ENCODE peak calls at places on chromosome 1, in four cellular contexts. N is IMR-90, P is K562, R is GM12878. W is an unnamed sample.

GRCh38 chr1:19210772-19211549 is 895 bp upstream of the UBR4 start:
- DNase-seq in N (peak; percentile 36), P (no peak), R (no peak), W (peak; percentile 60)

GRCh38 chr1:10733967-10734366 is 62.5 kb downstream of the CASZ1 start:
- DNase-seq in N (no peak), P (no peak), R (no peak), W (no peak)

GRCh38 chr1:170410391-170411146 is 121.4 kb upstream of the GORAB start:
- DNase-seq in N (peak; percentile 86), P (no peak), R (no peak), W (no peak)

GRCh38 chr1:42319871-42320484 is 15.1 kb downstream of the FOXJ3 start:
- DNase-seq in N (no peak), P (no peak), R (no peak), W (peak; percentile 34)

GRCh38 chr1:99786751-99787501 is 20.5 kb upstream of the FRRS1 start:
- DNase-seq in N (no peak), P (no peak), R (peak; percentile 51), W (no peak)

GRCh38 chr1:19695772-19696171 is 31.1 kb downstream of the HTR6 start:
- DNase-seq in N (no peak), P (no peak), R (no peak), W (no peak)

GRCh38 chr1:58979085-58979484 is 195.2 kb upstream of the JUN start:
- DNase-seq in N (peak; percentile 20), P (no peak), R (no peak), W (no peak)

GRCh38 chr1:215793210-215793609 is 226.1 kb downstream of the KCTD3 start:
- DNase-seq in N (peak; percentile 94), P (no peak), R (no peak), W (no peak)

GRCh38 chr1:165882168-165882837 is 54.9 kb downstream of the UCK2 start:
- DNase-seq in N (no peak), P (no peak), R (no peak), W (no peak)

GRCh38 chr1:3244539-3245315 is 175.7 kb downstream of the PRDM16 start:
- DNase-seq in N (no peak), P (no peak), R (no peak), W (no peak)

GRCh38 chr1:161082996-161083742 is 6.2 kb downstream of the NECTIN4 start:
- DNase-seq in N (peak; percentile 92), P (peak; percentile 74), R (no peak), W (no peak)

GRCh38 chr1:18527921-18528320 is 47.2 kb downstream of the KLHDC7A start:
- DNase-seq in N (no peak), P (peak; percentile 54), R (no peak), W (no peak)

GRCh38 chr1:9052272-9053049 is 17.0 kb downstream of the SLC2A5 start:
- DNase-seq in N (no peak), P (no peak), R (no peak), W (no peak)

GRCh38 chr1:232950919-232951579 is 638 bp downstream of the NTPCR start:
- DNase-seq in N (peak; percentile 17), P (peak; percentile 54), R (no peak), W (peak; percentile 48)
- TF ChIP-seq FOS in N (no peak), P (no peak), R (no peak), W (no peak)

DNA sequence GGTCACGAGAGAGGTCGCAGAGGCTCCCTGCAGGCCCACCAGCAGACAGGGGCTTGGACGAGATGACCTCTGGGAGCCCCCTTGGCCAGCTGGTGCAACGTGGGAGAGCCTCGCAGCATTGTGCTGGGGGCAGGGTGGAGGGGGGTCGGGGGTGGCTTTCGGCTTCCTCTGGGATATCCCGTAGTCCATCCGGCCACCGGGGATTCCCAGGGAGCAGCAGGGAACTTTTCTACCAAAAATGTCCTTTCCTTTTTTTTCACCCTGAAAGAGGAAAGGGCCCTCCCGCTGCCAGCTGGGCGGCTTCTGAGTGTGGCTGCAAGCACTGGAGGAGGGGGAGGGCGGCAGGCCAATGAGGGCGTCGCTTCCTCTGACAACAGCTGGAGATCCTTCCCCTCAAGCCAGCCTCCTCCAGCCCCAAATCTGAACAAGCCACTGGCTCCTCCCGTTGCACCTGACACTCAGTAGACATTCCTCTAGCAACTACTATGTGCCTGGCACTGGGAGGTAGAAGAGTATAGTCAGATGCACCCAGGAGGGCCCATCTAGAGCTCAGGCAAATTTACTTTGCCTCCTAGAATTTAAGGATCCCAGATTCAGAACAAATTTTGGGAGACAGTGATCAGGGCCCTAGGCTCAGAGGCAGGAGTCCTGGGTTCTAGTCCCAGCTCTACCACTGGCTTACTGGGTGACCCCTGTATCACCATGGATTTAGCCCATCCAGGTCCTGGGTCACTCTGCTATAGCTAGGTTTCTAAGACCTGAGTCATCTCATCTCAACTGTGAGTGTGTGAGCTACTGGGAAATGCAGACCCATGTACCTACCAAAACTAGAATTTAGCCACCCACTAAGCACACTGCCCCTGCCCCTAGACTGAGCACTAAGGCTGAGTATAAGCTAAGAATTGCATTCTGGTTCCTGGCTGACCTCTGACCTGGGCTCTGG is 2.7 kb downstream of the MOB3C start:
- DNase-seq in N (peak; percentile 76), P (no peak), R (peak; percentile 42), W (peak; percentile 30)
- TF ChIP-seq POLR2A in N (no peak), P (no peak), R (peak; percentile 30), W (no peak)

DNA sequence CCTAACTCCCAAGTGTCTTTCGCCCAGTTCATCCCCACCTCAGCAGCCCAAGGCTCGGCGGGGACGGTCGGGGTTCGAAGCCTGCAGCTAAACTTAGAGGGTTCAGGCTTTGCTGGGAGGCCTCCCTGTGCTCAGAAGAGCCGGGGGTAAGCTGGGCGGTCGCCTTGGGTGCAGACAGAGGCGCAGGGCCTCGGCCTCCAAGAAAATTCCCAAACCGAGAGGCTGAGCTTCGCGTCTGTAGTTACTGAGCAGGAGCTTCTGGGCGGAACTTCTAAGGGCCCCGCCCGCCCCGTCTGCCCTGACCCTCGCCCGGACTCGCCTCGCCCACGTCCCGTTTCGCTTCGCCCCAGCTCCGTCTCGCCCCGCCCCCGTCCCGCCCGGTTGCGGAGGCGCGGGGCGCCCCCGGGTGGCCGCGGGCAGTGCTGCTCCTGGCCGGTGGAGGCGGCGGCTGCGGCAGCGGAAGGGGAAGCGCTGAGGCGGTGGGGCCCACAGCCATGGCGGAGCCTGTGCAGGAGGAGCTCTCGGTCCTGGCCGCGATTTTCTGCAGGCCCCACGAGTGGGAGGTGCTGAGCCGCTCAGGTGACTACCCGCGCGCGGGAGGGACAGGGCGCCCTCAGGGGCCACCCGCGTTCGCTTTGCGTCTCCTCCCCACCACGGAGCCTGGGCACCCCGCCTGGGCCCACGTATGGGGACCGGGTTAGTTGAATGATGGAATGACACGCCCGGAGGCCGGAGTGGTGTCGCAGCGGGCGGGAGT is at the start of gene RWDD3:
- DNase-seq in N (peak; percentile 82), P (peak; percentile 93), R (peak; percentile 53), W (peak; percentile 91)
- TF ChIP-seq FOS in N (no peak), P (no peak), R (no peak), W (no peak)

GRCh38 chr1:109912214-109912861 is 1.7 kb downstream of the CSF1 start:
- DNase-seq in N (no peak), P (no peak), R (no peak), W (no peak)
- TF ChIP-seq POLR2A in N (no peak), P (no peak), R (no peak), W (no peak)

DNA sequence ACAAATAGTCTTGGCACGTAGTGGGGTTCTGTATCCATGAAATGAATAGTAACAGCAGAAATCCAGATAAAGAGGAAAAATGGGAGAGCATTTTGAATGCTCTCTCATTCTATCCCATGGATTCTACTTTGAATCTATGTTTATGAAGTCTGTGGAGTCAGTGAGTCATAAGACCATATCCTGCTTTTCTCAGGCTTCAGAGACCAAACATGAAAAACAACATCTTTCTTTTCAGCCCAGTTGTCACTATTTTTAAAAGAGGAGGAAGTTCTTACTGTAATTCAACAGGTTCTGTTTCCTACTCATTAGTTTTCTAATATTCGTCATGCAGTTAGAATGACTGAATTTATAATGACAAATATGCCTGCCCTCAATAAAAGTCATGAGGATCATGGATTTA is 39.4 kb upstream of the CD55 start:
- DNase-seq in N (peak; percentile 53), P (no peak), R (no peak), W (peak; percentile 96)
- TF ChIP-seq FOS in N (no peak), P (no peak), R (no peak), W (peak; percentile 96)

DNA sequence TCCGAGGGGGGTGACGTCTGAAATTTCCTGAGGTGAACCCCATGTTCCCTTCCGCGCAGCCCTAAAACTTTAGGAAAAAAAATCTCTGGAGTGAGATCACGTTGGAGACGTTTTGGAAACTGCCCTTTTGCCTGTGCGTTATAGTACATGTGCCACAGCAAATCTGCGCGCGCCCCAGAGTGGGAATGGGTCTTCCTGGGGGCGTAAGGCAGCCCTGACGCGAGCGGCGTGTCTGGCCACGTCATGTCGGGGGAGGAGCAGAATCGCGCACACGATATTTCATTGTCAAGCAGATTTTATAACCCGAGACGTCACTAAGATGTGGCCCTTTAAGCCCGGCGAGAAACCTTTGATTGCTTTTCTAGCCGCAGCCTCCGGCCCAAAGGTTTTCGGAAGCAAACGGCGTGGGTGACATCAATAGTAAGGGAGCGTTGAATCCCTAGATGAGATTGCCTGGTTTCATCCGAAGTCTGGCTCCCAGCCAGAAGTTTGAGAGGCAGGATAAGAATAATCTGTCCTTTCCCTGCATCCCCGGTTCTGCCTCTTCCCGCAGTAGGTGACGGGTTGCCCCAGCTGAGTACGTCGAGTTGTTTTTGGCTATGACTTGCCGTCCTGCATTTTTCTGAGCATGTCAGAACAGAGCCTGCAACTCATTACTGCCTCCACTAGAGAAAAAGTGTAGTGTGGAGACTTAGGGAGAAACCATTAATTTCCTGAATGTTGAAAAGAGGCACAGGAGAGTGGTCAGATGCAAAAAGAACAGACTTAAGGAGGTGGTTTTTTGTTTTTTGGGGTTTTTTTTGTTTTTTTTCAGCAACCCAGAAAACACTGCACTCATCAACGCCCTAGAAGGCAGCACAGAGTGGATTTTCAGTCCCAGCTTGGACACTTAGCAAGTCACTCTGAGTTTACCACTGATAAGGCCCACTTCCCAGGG is 800 bp upstream of the PMVK start:
- DNase-seq in N (peak; percentile 97), P (peak; percentile 90), R (peak; percentile 82), W (peak; percentile 96)
- TF ChIP-seq POLR2A in N (peak; percentile 66), P (peak; percentile 17), R (peak; percentile 28), W (peak; percentile 86)

GRCh38 chr1:150536836-150537731 is 12.1 kb upstream of the ADAMTSL4 start:
- DNase-seq in N (no peak), P (no peak), R (no peak), W (no peak)

GRCh38 chr1:150537732-150538684 is 11.2 kb upstream of the ADAMTSL4 start:
- DNase-seq in N (peak; percentile 87), P (no peak), R (no peak), W (peak; percentile 39)

GRCh38 chr1:150532860-150533259 is 16.3 kb upstream of the ADAMTSL4 start:
- DNase-seq in N (no peak), P (no peak), R (no peak), W (no peak)

GRCh38 chr1:150534002-150534401 is 15.2 kb upstream of the ADAMTSL4 start:
- DNase-seq in N (no peak), P (no peak), R (no peak), W (no peak)

GRCh38 chr1:150535511-150536281 is 13.5 kb upstream of the ADAMTSL4 start:
- DNase-seq in N (peak; percentile 60), P (no peak), R (no peak), W (no peak)
- TF ChIP-seq FOS in N (no peak), P (no peak), R (no peak), W (no peak)

GRCh38 chr1:235866207-235866912 is at the start of gene LYST:
- DNase-seq in N (peak; percentile 52), P (peak; percentile 32), R (no peak), W (peak; percentile 56)

GRCh38 chr1:235865565-235866206 is 1.0 kb downstream of the LYST start:
- DNase-seq in N (no peak), P (no peak), R (no peak), W (no peak)

GRCh38 chr1:235867903-235868469 is 1.3 kb upstream of the LYST start:
- DNase-seq in N (no peak), P (no peak), R (no peak), W (no peak)

GRCh38 chr1:235864965-235865525 is 1.7 kb downstream of the LYST start:
- DNase-seq in N (no peak), P (no peak), R (no peak), W (no peak)

GRCh38 chr1:235866913-235867850 is 476 bp upstream of the LYST start:
- DNase-seq in N (peak; percentile 90), P (peak; percentile 99), R (peak; percentile 87), W (peak; percentile 92)
- TF ChIP-seq POLR2A in N (peak; percentile 48), P (peak; percentile 95), R (peak; percentile 88), W (peak; percentile 85)